ENCODE peak calls at places on chromosomes 1 and 21, in four cellular contexts. V is CD8-positive, alpha-beta memory T cell; L is caudate nucleus; P is psoas muscle. R is an unnamed sample.

GRCh38 chr21:24869862-24870261 is 737.4 kb downstream of the MRPL39 start:
- DNase-seq in L (no peak), V (no peak), P (no peak), R (no peak)

GRCh38 chr1:33001282-33001681 is 35.4 kb downstream of the AK2 start:
- DNase-seq in V (no peak), L (no peak), P (no peak), R (no peak)

GRCh38 chr1:176149939-176150807 is 56.9 kb downstream of the COP1 start:
- DNase-seq in L (no peak), V (no peak), P (no peak), R (no peak)

GRCh38 chr1:177849130-177849529 is 120.7 kb downstream of the SEC16B start:
- DNase-seq in P (no peak), L (no peak), V (no peak), R (no peak)

GRCh38 chr1:244226440-244226839 is 175.4 kb downstream of the ZBTB18 start:
- DNase-seq in P (no peak), V (no peak), L (no peak), R (no peak)

GRCh38 chr1:7382971-7383370 is 388.1 kb upstream of the VAMP3 start:
- DNase-seq in P (no peak), V (no peak), L (no peak), R (no peak)

GRCh38 chr1:99934801-99935200 is 35.0 kb upstream of the SLC35A3 start:
- DNase-seq in V (no peak), L (no peak), P (no peak), R (no peak)

GRCh38 chr1:67710417-67710816 is 25.4 kb downstream of the GADD45A start:
- DNase-seq in L (no peak), P (no peak), V (no peak), R (no peak)

GRCh38 chr1:190102757-190103326 is 374.8 kb downstream of the BRINP3 start:
- DNase-seq in L (no peak), V (no peak), P (no peak), R (no peak)

GRCh38 chr1:204633665-204634064 is 51.9 kb downstream of the LRRN2 start:
- DNase-seq in P (no peak), L (no peak), V (no peak), R (peak)

GRCh38 chr1:39825432-39825941 is 36.8 kb upstream of the BMP8B start:
- DNase-seq in L (no peak), P (no peak), V (no peak), R (no peak)

GRCh38 chr1:201309420-201309819 is 26.1 kb downstream of the PKP1 start:
- DNase-seq in P (peak), V (no peak), L (no peak), R (no peak)

GRCh38 chr1:156246241-156246761 is 1.6 kb downstream of the PAQR6 start:
- DNase-seq in V (no peak), L (no peak), P (no peak), R (no peak)

GRCh38 chr1:68120136-68120791 is 69.8 kb upstream of the DIRAS3 start:
- DNase-seq in P (no peak), V (peak), L (peak), R (no peak)

GRCh38 chr1:110171134-110171733 is 20.9 kb downstream of the SLC6A17 start:
- DNase-seq in L (no peak), V (no peak), P (no peak), R (no peak)

GRCh38 chr21:41641821-41642368 is 125.0 kb downstream of the RIPK4 start:
- DNase-seq in L (no peak), P (peak), V (no peak), R (no peak)

GRCh38 chr1:152533327-152533938 is 19.2 kb downstream of the CRCT1 start:
- DNase-seq in L (no peak), V (no peak), P (no peak), R (no peak)

GRCh38 chr1:31814041-31814511 is 1.7 kb downstream of the SPOCD1 start:
- DNase-seq in L (no peak), V (no peak), P (no peak), R (no peak)

GRCh38 chr1:68111804-68112436 is 61.5 kb upstream of the DIRAS3 start:
- DNase-seq in V (no peak), L (peak), P (peak), R (no peak)

GRCh38 chr1:17272641-17273040 is 23.7 kb downstream of the PADI3 start:
- DNase-seq in V (no peak), P (no peak), L (no peak), R (no peak)

GRCh38 chr1:56411484-56412180 is 167.7 kb downstream of the PLPP3 start:
- DNase-seq in P (no peak), V (no peak), L (no peak), R (no peak)

GRCh38 chr1:3858231-3858981 is 1.1 kb downstream of the DFFB start:
- DNase-seq in P (no peak), V (no peak), L (peak), R (peak)

GRCh38 chr1:19811206-19811851 is 3.8 kb downstream of the RNF186 start:
- DNase-seq in P (peak), V (peak), L (no peak), R (no peak)

GRCh38 chr1:148263128-148263905 is 111.2 kb upstream of the NBPF11 start:
- DNase-seq in V (peak), P (peak), L (peak), R (no peak)

GRCh38 chr1:98090351-98090750 is 169.5 kb upstream of the DPYD start:
- DNase-seq in L (no peak), P (no peak), V (no peak), R (no peak)

GRCh38 chr1:86419277-86419903 is 4.6 kb upstream of the CLCA2 start:
- DNase-seq in P (no peak), L (no peak), V (peak), R (peak)

GRCh38 chr1:5494518-5494917 is 497.7 kb downstream of the NPHP4 start:
- DNase-seq in L (no peak), P (no peak), V (no peak), R (no peak)
- H3K27ac ChIP-seq in L (no peak), P (no peak), V (no peak), R (no peak)

GRCh38 chr1:163922743-163923186 is 601.0 kb downstream of the NUF2 start:
- DNase-seq in P (no peak), L (no peak), V (no peak), R (no peak)

GRCh38 chr1:163928649-163929048 is 606.9 kb downstream of the NUF2 start:
- DNase-seq in V (no peak), L (no peak), P (no peak), R (no peak)

GRCh38 chr1:163928080-163928479 is 606.3 kb downstream of the NUF2 start:
- DNase-seq in L (no peak), V (no peak), P (no peak), R (no peak)

DNA sequence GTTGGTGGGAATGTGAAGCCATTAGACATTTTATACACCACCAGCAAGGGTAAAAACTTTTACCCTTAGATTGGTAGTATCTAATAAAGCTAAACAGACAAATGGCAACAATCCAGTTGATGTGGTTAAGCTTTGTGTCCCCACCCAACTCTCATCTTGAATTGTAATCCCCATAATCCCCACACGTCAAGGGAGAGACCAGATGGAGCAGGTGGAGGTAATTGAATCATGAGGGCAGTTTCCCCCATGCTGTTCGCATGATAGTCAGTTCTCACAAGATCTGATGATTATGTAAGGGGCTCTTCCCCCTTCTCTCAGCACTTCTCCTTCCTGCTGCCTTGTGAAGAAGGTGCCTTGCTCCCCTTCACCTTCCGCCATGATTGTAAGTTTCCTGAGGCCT is 602.3 kb downstream of the NUF2 start:
- DNase-seq in V (no peak), P (no peak), L (no peak), R (no peak)
- H3K27ac ChIP-seq in V (no peak), P (no peak), L (no peak), R (no peak)

DNA sequence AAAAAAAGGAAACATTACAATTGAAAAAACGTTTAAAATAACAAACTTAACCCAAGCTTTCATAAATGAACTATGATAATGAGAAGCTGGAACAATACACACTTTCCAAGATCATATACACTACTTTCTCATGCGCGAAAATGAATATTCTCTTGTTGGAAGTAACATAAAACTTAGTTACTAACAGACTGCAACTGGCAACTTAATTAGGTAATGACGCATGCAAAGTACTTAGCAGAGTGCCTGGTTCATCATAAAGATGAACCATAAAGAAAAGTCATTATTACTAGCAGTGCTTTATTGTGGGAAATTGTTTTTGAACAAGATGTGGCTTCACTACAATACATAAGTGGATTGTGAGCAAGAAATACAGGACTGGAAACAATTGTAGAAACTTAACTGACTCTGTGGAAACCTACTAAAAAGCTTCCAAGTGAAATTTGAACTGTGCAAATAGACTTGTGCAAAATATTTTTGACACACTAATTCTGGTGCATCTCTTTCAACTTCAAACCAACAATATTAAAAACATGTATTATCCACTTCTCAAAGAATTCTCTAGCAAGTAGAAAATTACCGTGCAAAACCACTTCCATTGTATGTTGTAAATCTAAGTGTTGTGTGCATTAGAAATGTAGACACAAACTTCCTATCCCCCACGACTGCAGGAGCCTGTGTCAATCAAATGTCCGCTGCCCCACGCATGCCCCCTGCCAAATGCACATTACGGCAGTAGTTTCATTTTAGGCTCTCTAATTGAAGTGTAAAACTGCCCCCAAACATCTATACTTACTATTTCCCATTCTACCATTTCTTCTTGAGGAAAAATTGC is 2.0 kb downstream of the ARHGAP29 start:
- DNase-seq in V (no peak), L (no peak), P (no peak), R (no peak)
- H3K27ac ChIP-seq in V (no peak), L (no peak), P (peak), R (no peak)

GRCh38 chr1:23083714-23084480 is 64.6 kb downstream of the KDM1A start:
- DNase-seq in V (no peak), P (peak), L (no peak), R (no peak)
- H3K27ac ChIP-seq in V (no peak), P (no peak), L (peak), R (no peak)

GRCh38 chr1:218383681-218384080 is 38.5 kb downstream of the TGFB2 start:
- DNase-seq in L (no peak), P (no peak), V (no peak), R (no peak)
- H3K27ac ChIP-seq in L (no peak), P (no peak), V (no peak), R (no peak)

GRCh38 chr1:217847643-217848042 is 216.5 kb downstream of the SPATA17 start:
- DNase-seq in L (no peak), V (no peak), P (no peak), R (no peak)

GRCh38 chr1:217846733-217847132 is 215.6 kb downstream of the SPATA17 start:
- DNase-seq in P (no peak), L (no peak), V (no peak), R (no peak)
- H3K27ac ChIP-seq in P (no peak), L (no peak), V (no peak), R (no peak)

GRCh38 chr1:208476825-208477170 is 232.6 kb upstream of the PLXNA2 start:
- DNase-seq in V (no peak), P (no peak), L (no peak), R (no peak)
- H3K27ac ChIP-seq in V (no peak), P (no peak), L (no peak), R (no peak)

GRCh38 chr1:183147735-183148134 is 38.3 kb upstream of the LAMC2 start:
- DNase-seq in V (no peak), P (no peak), L (no peak), R (no peak)

GRCh38 chr1:183149273-183149672 is 36.8 kb upstream of the LAMC2 start:
- DNase-seq in P (no peak), V (no peak), L (no peak), R (no peak)

GRCh38 chr1:183143576-183144315 is 42.3 kb upstream of the LAMC2 start:
- DNase-seq in V (no peak), L (no peak), P (no peak), R (no peak)

GRCh38 chr1:183148599-183148998 is 37.5 kb upstream of the LAMC2 start:
- DNase-seq in V (no peak), L (no peak), P (no peak), R (no peak)

GRCh38 chr1:183144752-183145151 is 41.3 kb upstream of the LAMC2 start:
- DNase-seq in V (no peak), L (no peak), P (no peak), R (no peak)
- H3K27ac ChIP-seq in V (no peak), L (no peak), P (no peak), R (no peak)

DNA sequence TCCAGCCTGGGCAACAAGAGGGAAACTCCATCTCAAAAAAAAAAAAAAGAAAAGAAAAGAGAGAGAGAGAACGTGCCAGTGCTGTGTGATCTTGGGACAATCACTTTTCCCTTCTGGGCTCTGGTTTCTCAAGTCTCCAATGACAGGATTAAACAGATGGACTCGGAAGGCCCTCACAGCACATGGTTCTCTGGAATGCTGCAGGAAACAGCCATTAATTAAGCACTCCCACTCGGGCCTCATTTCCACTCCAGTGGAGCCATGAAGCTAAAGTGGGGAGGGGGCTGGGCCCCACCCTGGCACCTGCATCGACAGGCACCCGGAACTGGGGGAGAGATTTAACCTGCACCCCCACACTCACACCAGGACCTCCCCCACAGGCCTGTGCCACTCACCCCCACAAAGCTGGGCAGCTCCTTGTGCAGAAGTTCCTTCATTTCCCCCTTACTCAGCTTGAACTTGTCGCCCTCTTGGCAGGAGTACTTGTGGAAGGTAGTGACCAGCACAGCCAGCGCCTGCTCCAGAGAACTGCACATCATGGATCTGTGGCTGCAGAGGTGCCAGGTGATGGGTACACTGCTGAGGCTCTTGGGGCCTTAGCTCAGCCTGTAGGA is 2.2 kb downstream of the S100A2 start:
- DNase-seq in P (peak), V (no peak), L (no peak), R (no peak)
- H3K27ac ChIP-seq in P (no peak), V (no peak), L (no peak), R (no peak)

GRCh38 chr1:154963643-154964042 is 2.1 kb upstream of the PYGO2 start:
- DNase-seq in L (no peak), V (no peak), P (peak), R (no peak)
- H3K27ac ChIP-seq in L (no peak), V (no peak), P (peak), R (no peak)

R was measured in substantia nigra.